ENCODE peak calls at places on chromosome 6, in nine cellular contexts. Q is GM23248, C is hepatocyte, H is HCT116, V is PC-3, X is GM23338, K is SK-N-SH, D is OCI-LY7, P is MM.1S. F is an unnamed sample.

GRCh38 chr6:91633374-91634184 is 1046.7 kb upstream of the MAP3K7 start:
- DNase-seq in P (peak), X (no peak), H (no peak), D (no peak), C (no peak), V (no peak), K (no peak), Q (no peak), F (peak)

GRCh38 chr6:133705731-133706130 is 183.2 kb upstream of the TCF21 start:
- DNase-seq in V (peak), P (no peak), X (no peak), Q (peak), K (no peak), C (no peak), D (no peak), H (no peak), F (no peak)

GRCh38 chr6:107811591-107812218 is 12.4 kb downstream of the SCML4 start:
- DNase-seq in Q (peak), D (no peak), V (peak), X (no peak), K (no peak), H (no peak), C (peak), P (no peak), F (no peak)

GRCh38 chr6:21826031-21826430 is 232.5 kb downstream of the SOX4 start:
- DNase-seq in P (no peak), D (no peak), X (peak), Q (peak), H (no peak), V (peak), K (no peak), C (peak), F (peak)

GRCh38 chr6:111870054-111870750 is 3.0 kb downstream of the FYN start:
- DNase-seq in C (no peak), H (no peak), X (peak), V (no peak), K (no peak), P (no peak), Q (no peak), D (peak), F (no peak)

GRCh38 chr6:12291083-12291784 is 1.1 kb downstream of the EDN1 start:
- DNase-seq in H (no peak), V (peak), X (no peak), D (no peak), P (no peak), K (peak), Q (no peak), C (no peak), F (peak)

GRCh38 chr6:154548130-154548830 is 37.8 kb upstream of the CNKSR3 start:
- DNase-seq in C (no peak), Q (no peak), H (no peak), D (no peak), P (no peak), K (peak), V (no peak), X (no peak), F (no peak)

GRCh38 chr6:167855825-167856425 is 29.2 kb downstream of the AFDN start:
- DNase-seq in H (peak), C (peak), K (no peak), P (no peak), Q (peak), D (no peak), V (peak), X (no peak), F (no peak)

GRCh38 chr6:1916334-1916985 is 306.7 kb downstream of the FOXC1 start:
- DNase-seq in X (no peak), H (no peak), V (peak), P (no peak), Q (peak), D (no peak), C (no peak), K (no peak), F (no peak)

GRCh38 chr6:101597711-101598110 is 204.2 kb downstream of the GRIK2 start:
- DNase-seq in D (no peak), K (no peak), H (peak), Q (peak), C (no peak), P (no peak), X (peak), V (no peak), F (peak)

GRCh38 chr6:12313992-12314589 is 23.9 kb downstream of the EDN1 start:
- DNase-seq in Q (peak), D (no peak), C (no peak), V (peak), P (no peak), X (no peak), H (peak), K (no peak), F (no peak)

GRCh38 chr6:165766457-165766856 is 103.4 kb upstream of the PDE10A start:
- DNase-seq in P (peak), Q (no peak), D (no peak), X (no peak), V (peak), K (no peak), C (no peak), H (no peak), F (no peak)

GRCh38 chr6:56916849-56917551 is 37.9 kb upstream of the BEND6 start:
- DNase-seq in Q (no peak), D (no peak), K (peak), X (no peak), V (no peak), P (peak), C (no peak), H (no peak), F (no peak)

GRCh38 chr6:6713660-6714446 is 125.3 kb downstream of the LY86 start:
- DNase-seq in C (no peak), P (no peak), V (peak), D (no peak), K (peak), X (no peak), H (no peak), Q (peak), F (no peak)

GRCh38 chr6:108556864-108557493 is 3.7 kb upstream of the FOXO3 start:
- DNase-seq in P (no peak), V (peak), C (peak), D (no peak), X (peak), K (no peak), H (no peak), Q (no peak), F (peak)

GRCh38 chr6:95636552-95637376 is 59.4 kb downstream of the MANEA start:
- DNase-seq in P (no peak), Q (no peak), K (peak), D (no peak), H (no peak), V (no peak), C (no peak), X (no peak), F (no peak)

GRCh38 chr6:64330694-64331309 is 695.2 kb downstream of the PHF3 start:
- DNase-seq in K (no peak), V (peak), X (peak), D (peak), H (no peak), C (peak), Q (peak), P (peak), F (peak)

GRCh38 chr6:121436966-121437756 is 1.7 kb downstream of the GJA1 start:
- DNase-seq in H (no peak), P (peak), K (peak), V (peak), D (no peak), Q (peak), C (peak), X (peak), F (peak)

GRCh38 chr6:108102965-108103364 is 28.4 kb upstream of the OSTM1 start:
- DNase-seq in P (no peak), D (no peak), H (no peak), Q (no peak), X (no peak), V (no peak), C (no peak), K (no peak), F (no peak)

GRCh38 chr6:116012471-116012949 is 48.2 kb downstream of the FRK start:
- DNase-seq in D (no peak), H (no peak), P (no peak), X (no peak), K (no peak), V (peak), Q (peak), C (no peak), F (no peak)

GRCh38 chr6:43966806-43967575 is 160.3 kb downstream of the MRPL14 start:
- DNase-seq in H (no peak), V (no peak), P (no peak), X (no peak), K (no peak), C (no peak), D (no peak), Q (no peak), F (no peak)

GRCh38 chr6:33995873-33996475 is 149.9 kb downstream of the GRM4 start:
- DNase-seq in D (no peak), X (no peak), Q (peak), V (no peak), H (no peak), P (no peak), K (no peak), C (no peak), F (no peak)

GRCh38 chr6:50850860-50851259 is 32.2 kb downstream of the TFAP2B start:
- DNase-seq in Q (no peak), D (no peak), K (no peak), H (no peak), X (no peak), P (no peak), V (no peak), C (no peak), F (peak)

GRCh38 chr6:32519117-32519909 is 10.8 kb downstream of the HLA-DRB5 start:
- DNase-seq in D (no peak), V (no peak), Q (no peak), P (no peak), H (no peak), K (no peak), C (no peak), X (no peak), F (no peak)

GRCh38 chr6:138648127-138648526 is 125.4 kb upstream of the CCDC28A start:
- DNase-seq in C (no peak), K (no peak), V (no peak), D (no peak), P (no peak), Q (no peak), X (no peak), H (no peak), F (no peak)

GRCh38 chr6:166955865-166956443 is 396 bp downstream of the RNASET2 start:
- DNase-seq in H (no peak), C (peak), V (peak), K (no peak), Q (peak), D (peak), P (no peak), X (peak), F (peak)

GRCh38 chr6:12803486-12803885 is 86.9 kb downstream of the PHACTR1 start:
- DNase-seq in V (no peak), Q (peak), H (no peak), C (no peak), P (no peak), D (no peak), X (no peak), K (no peak), F (no peak)

GRCh38 chr6:33869826-33870423 is 66.1 kb upstream of the MLN start:
- DNase-seq in P (no peak), V (no peak), D (no peak), Q (no peak), K (no peak), H (no peak), X (peak), C (no peak), F (peak)

GRCh38 chr6:152461556-152461955 is 175.6 kb downstream of the SYNE1 start:
- DNase-seq in V (peak), H (no peak), Q (peak), X (no peak), C (no peak), K (no peak), P (no peak), D (no peak), F (no peak)

GRCh38 chr6:152462716-152463115 is 174.4 kb downstream of the SYNE1 start:
- DNase-seq in V (no peak), K (no peak), P (no peak), D (no peak), C (no peak), X (peak), Q (no peak), H (no peak), F (no peak)

GRCh38 chr6:152457949-152458624 is 179.1 kb downstream of the SYNE1 start:
- DNase-seq in P (no peak), C (no peak), Q (no peak), H (no peak), K (no peak), V (no peak), D (no peak), X (no peak), F (no peak)

GRCh38 chr6:152459245-152459644 is 177.9 kb downstream of the SYNE1 start:
- DNase-seq in H (no peak), D (no peak), X (no peak), V (no peak), P (no peak), C (no peak), K (no peak), Q (no peak), F (no peak)

GRCh38 chr6:152458648-152459047 is 178.5 kb downstream of the SYNE1 start:
- DNase-seq in H (no peak), C (no peak), P (no peak), Q (peak), D (no peak), X (no peak), V (peak), K (no peak), F (no peak)
- TF ChIP-seq EZH2phosphoT487 in H (no peak), C (no peak), P (no peak), Q (no peak), D (no peak), X (no peak), V (no peak), K (no peak), F (no peak)

GRCh38 chr6:143158113-143158581 is 97.5 kb downstream of the AIG1 start:
- DNase-seq in C (no peak), X (no peak), H (no peak), Q (peak), K (no peak), V (no peak), P (no peak), D (no peak), F (no peak)
- TF ChIP-seq EZH2phosphoT487 in C (no peak), X (no peak), H (no peak), Q (no peak), K (no peak), V (no peak), P (no peak), D (no peak), F (no peak)

GRCh38 chr6:105442369-105442768 is 39.5 kb upstream of the PREP start:
- DNase-seq in K (no peak), P (no peak), X (no peak), H (no peak), C (no peak), D (no peak), Q (no peak), V (no peak), F (no peak)
- TF ChIP-seq EZH2phosphoT487 in K (no peak), P (no peak), X (no peak), H (no peak), C (no peak), D (no peak), Q (no peak), V (no peak), F (no peak)

GRCh38 chr6:74631558-74631957 is 574.3 kb downstream of the COL12A1 start:
- DNase-seq in H (no peak), X (no peak), D (no peak), C (no peak), P (no peak), K (no peak), V (peak), Q (peak), F (no peak)
- TF ChIP-seq EZH2phosphoT487 in H (no peak), X (no peak), D (no peak), C (no peak), P (no peak), K (no peak), V (no peak), Q (no peak), F (no peak)

GRCh38 chr6:39924283-39924682 is 10.0 kb downstream of the MOCS1 start:
- DNase-seq in C (no peak), Q (no peak), H (no peak), P (no peak), V (no peak), K (no peak), X (no peak), D (no peak), F (no peak)
- TF ChIP-seq EZH2phosphoT487 in C (no peak), Q (no peak), H (no peak), P (no peak), V (no peak), K (no peak), X (no peak), D (no peak), F (no peak)

GRCh38 chr6:41730531-41731436 is 4.6 kb downstream of the TFEB start:
- DNase-seq in D (no peak), Q (peak), X (no peak), H (no peak), K (peak), C (no peak), P (no peak), V (no peak), F (no peak)
- TF ChIP-seq EZH2phosphoT487 in D (no peak), Q (no peak), X (no peak), H (no peak), K (no peak), C (no peak), P (no peak), V (no peak), F (no peak)

GRCh38 chr6:157152544-157152943 is 170.8 kb downstream of the TMEM242 start:
- DNase-seq in C (no peak), D (no peak), K (no peak), V (no peak), H (no peak), Q (no peak), X (no peak), P (no peak), F (no peak)
- TF ChIP-seq EZH2phosphoT487 in C (no peak), D (no peak), K (no peak), V (no peak), H (no peak), Q (no peak), X (no peak), P (no peak), F (no peak)

GRCh38 chr6:79467716-79468115 is 69.5 kb downstream of the LCA5 start:
- DNase-seq in P (no peak), Q (peak), K (peak), V (no peak), H (no peak), X (peak), C (no peak), D (no peak), F (peak)
- TF ChIP-seq EZH2phosphoT487 in P (no peak), Q (no peak), K (no peak), V (no peak), H (no peak), X (no peak), C (no peak), D (no peak), F (no peak)

GRCh38 chr6:89120371-89120770 is 2.5 kb upstream of the SRSF12 start:
- DNase-seq in K (no peak), P (no peak), X (no peak), V (peak), C (peak), Q (peak), D (no peak), H (no peak), F (no peak)

GRCh38 chr6:89117285-89118108 is at the start of gene SRSF12:
- DNase-seq in C (peak), X (peak), V (no peak), H (no peak), K (peak), Q (peak), D (no peak), P (peak), F (peak)

GRCh38 chr6:89121934-89122333 is 4.1 kb upstream of the SRSF12 start:
- DNase-seq in K (no peak), Q (no peak), H (no peak), P (no peak), D (no peak), V (no peak), C (no peak), X (no peak), F (no peak)

GRCh38 chr6:89118931-89119330 is 1.1 kb upstream of the SRSF12 start:
- DNase-seq in D (no peak), K (peak), C (no peak), Q (peak), X (no peak), P (no peak), H (no peak), V (no peak), F (no peak)

GRCh38 chr6:89122625-89123024 is 4.8 kb upstream of the SRSF12 start:
- DNase-seq in V (peak), C (peak), Q (peak), D (peak), K (peak), X (peak), P (peak), H (peak), F (peak)
- TF ChIP-seq EZH2phosphoT487 in V (no peak), C (no peak), Q (no peak), D (no peak), K (no peak), X (no peak), P (no peak), H (no peak), F (no peak)

DNA sequence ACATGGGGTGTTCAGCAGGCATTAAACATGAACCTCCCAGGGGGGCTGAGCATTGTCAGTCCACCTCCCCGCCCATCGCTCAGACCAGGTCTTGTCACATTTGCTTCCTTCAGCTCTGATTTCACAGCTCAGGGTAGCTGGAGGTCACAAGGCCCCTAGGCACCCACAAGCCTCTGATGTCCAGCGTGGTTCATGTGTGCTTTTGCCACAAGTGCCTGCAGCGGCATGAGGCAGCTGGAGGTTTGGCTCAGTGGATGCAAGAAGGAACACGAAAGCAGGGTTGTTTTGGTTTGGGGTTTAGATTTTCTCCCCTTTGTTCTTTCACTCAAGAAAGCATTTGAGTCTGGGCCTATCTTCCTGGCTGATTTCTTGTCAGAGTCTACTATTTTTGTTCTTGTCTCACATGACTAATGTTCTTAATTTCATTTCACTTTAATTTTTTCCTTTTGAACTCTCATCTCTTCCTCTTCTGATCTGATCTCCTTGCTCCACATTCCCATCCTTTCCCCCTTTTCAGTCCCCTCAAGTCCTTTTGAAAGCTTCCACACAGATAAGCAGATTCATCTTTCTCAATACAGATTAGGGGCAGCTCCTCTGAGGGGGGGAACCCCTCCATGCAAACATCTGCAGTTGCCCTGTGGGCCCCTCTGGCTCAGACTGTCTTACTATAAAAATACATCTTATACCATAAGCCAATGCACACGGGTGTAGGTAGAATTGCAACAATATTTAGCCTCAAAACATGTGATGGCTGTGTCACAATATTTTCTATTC is 68.1 kb upstream of the CEP85L start:
- DNase-seq in V (no peak), Q (no peak), C (no peak), X (no peak), D (peak), P (peak), H (no peak), K (no peak), F (no peak)
- TF ChIP-seq EZH2phosphoT487 in V (no peak), Q (no peak), C (no peak), X (no peak), D (no peak), P (no peak), H (no peak), K (no peak), F (no peak)